ENCODE peak calls at places on chromosome 1, in seven cellular contexts. B, C, D, O, N, Z and R are unnamed samples.

GRCh38 chr1:200131551-200132125 is 104.1 kb downstream of the NR5A2 start:
- DNase-seq in B (peak), C (peak), D (no peak), O (no peak), N (peak), Z (no peak), R (no peak)

GRCh38 chr1:11845641-11846335 is 1.8 kb downstream of the NPPA start:
- DNase-seq in B (no peak), C (no peak), D (no peak), O (no peak), N (no peak), Z (no peak), R (no peak)

GRCh38 chr1:233394860-233395717 is 67.6 kb downstream of the MAP3K21 start:
- DNase-seq in B (peak), C (peak), D (no peak), O (no peak), N (peak), Z (peak), R (no peak)

GRCh38 chr1:218390625-218391024 is 45.5 kb downstream of the TGFB2 start:
- DNase-seq in B (no peak), C (peak), D (no peak), O (no peak), N (no peak), Z (no peak), R (no peak)

GRCh38 chr1:184649500-184649899 is 105.2 kb downstream of the EDEM3 start:
- DNase-seq in B (no peak), C (peak), D (no peak), O (no peak), N (no peak), Z (no peak), R (no peak)

GRCh38 chr1:243268284-243268653 is 12.4 kb downstream of the SDCCAG8 start:
- DNase-seq in B (no peak), C (peak), D (no peak), O (no peak), N (peak), Z (peak), R (no peak)

GRCh38 chr1:3125546-3126368 is 56.8 kb downstream of the PRDM16 start:
- DNase-seq in B (no peak), C (no peak), D (no peak), O (no peak), N (no peak), Z (no peak), R (no peak)

GRCh38 chr1:60918867-60919266 is 163.5 kb upstream of the NFIA start:
- DNase-seq in B (no peak), C (no peak), D (no peak), O (no peak), N (no peak), Z (no peak), R (no peak)

GRCh38 chr1:179080866-179081695 is 789 bp upstream of the TOR3A start:
- DNase-seq in B (no peak), C (no peak), D (no peak), O (no peak), N (no peak), Z (no peak), R (peak)

GRCh38 chr1:246107516-246108277 is 399.4 kb downstream of the SMYD3 start:
- DNase-seq in B (no peak), C (peak), D (no peak), O (no peak), N (no peak), Z (no peak), R (no peak)

GRCh38 chr1:41902125-41902524 is 16.6 kb downstream of the HIVEP3 start:
- DNase-seq in B (no peak), C (peak), D (no peak), O (no peak), N (no peak), Z (peak), R (no peak)

GRCh38 chr1:83860506-83861221 is 138.3 kb downstream of the TTLL7 start:
- DNase-seq in B (peak), C (peak), D (peak), O (peak), N (peak), Z (no peak), R (peak)